ENCODE peak calls at places on chromosomes 11 and 22, in six cellular contexts. One of them, this sample, is unnamed.

GRCh38 chr11:57567210-57567511 is 311 bp downstream of the UBE2L6 start:
- DNase-seq in RWPE1: peak; percentile 34
- DNase-seq in stimulated activated naive CD4-positive, alpha-beta T cell: no peak
- DNase-seq in left colon: no peak
- DNase-seq in stimulated activated CD8-positive, alpha-beta memory T cell treated with anti-CD3 and anti-CD28 coated beads, Interleukin-15, amount 100 ng/mL, for 4 hours: peak; percentile 29
- DNase-seq in naive thymus-derived CD4-positive, alpha-beta T cell: peak; percentile 53
- DNase-seq in this sample: no peak

GRCh38 chr11:124597661-124598060 is 13.6 kb upstream of the PANX3 start:
- DNase-seq in RWPE1: no peak
- DNase-seq in stimulated activated naive CD4-positive, alpha-beta T cell: no peak
- DNase-seq in left colon: no peak
- DNase-seq in stimulated activated CD8-positive, alpha-beta memory T cell treated with anti-CD3 and anti-CD28 coated beads, Interleukin-15, amount 100 ng/mL, for 4 hours: no peak
- DNase-seq in naive thymus-derived CD4-positive, alpha-beta T cell: no peak
- DNase-seq in this sample: no peak

GRCh38 chr22:47872761-47873535 is 1110.5 kb downstream of the TBC1D22A start:
- DNase-seq in RWPE1: no peak
- DNase-seq in stimulated activated naive CD4-positive, alpha-beta T cell: no peak
- DNase-seq in left colon: no peak
- DNase-seq in stimulated activated CD8-positive, alpha-beta memory T cell treated with anti-CD3 and anti-CD28 coated beads, Interleukin-15, amount 100 ng/mL, for 4 hours: no peak
- DNase-seq in naive thymus-derived CD4-positive, alpha-beta T cell: no peak
- DNase-seq in this sample: no peak

GRCh38 chr11:65588199-65589054 is 7.2 kb downstream of the KCNK7 start:
- DNase-seq in RWPE1: no peak
- DNase-seq in stimulated activated naive CD4-positive, alpha-beta T cell: peak; percentile 70
- DNase-seq in left colon: peak; percentile 74
- DNase-seq in stimulated activated CD8-positive, alpha-beta memory T cell treated with anti-CD3 and anti-CD28 coated beads, Interleukin-15, amount 100 ng/mL, for 4 hours: peak; percentile 57
- DNase-seq in naive thymus-derived CD4-positive, alpha-beta T cell: peak; percentile 75
- DNase-seq in this sample: peak; percentile 67

GRCh38 chr11:60634151-60634550 is 65.3 kb upstream of the MS4A8 start:
- DNase-seq in RWPE1: no peak
- DNase-seq in stimulated activated naive CD4-positive, alpha-beta T cell: no peak
- DNase-seq in left colon: no peak
- DNase-seq in stimulated activated CD8-positive, alpha-beta memory T cell treated with anti-CD3 and anti-CD28 coated beads, Interleukin-15, amount 100 ng/mL, for 4 hours: no peak
- DNase-seq in naive thymus-derived CD4-positive, alpha-beta T cell: no peak
- DNase-seq in this sample: no peak

GRCh38 chr22:48515571-48516200 is 1312.0 kb downstream of the BRD1 start:
- DNase-seq in RWPE1: no peak
- DNase-seq in stimulated activated naive CD4-positive, alpha-beta T cell: no peak
- DNase-seq in left colon: no peak
- DNase-seq in stimulated activated CD8-positive, alpha-beta memory T cell treated with anti-CD3 and anti-CD28 coated beads, Interleukin-15, amount 100 ng/mL, for 4 hours: no peak
- DNase-seq in naive thymus-derived CD4-positive, alpha-beta T cell: no peak
- DNase-seq in this sample: no peak

GRCh38 chr11:66849501-66850234 is 6.4 kb downstream of the RCE1 start:
- DNase-seq in RWPE1: no peak
- DNase-seq in stimulated activated naive CD4-positive, alpha-beta T cell: no peak
- DNase-seq in left colon: no peak
- DNase-seq in stimulated activated CD8-positive, alpha-beta memory T cell treated with anti-CD3 and anti-CD28 coated beads, Interleukin-15, amount 100 ng/mL, for 4 hours: no peak
- DNase-seq in naive thymus-derived CD4-positive, alpha-beta T cell: no peak
- DNase-seq in this sample: peak; percentile 11

GRCh38 chr11:72009156-72009555 is 10.4 kb downstream of the IL18BP start:
- DNase-seq in RWPE1: no peak
- DNase-seq in stimulated activated naive CD4-positive, alpha-beta T cell: no peak
- DNase-seq in left colon: no peak
- DNase-seq in stimulated activated CD8-positive, alpha-beta memory T cell treated with anti-CD3 and anti-CD28 coated beads, Interleukin-15, amount 100 ng/mL, for 4 hours: no peak
- DNase-seq in naive thymus-derived CD4-positive, alpha-beta T cell: no peak
- DNase-seq in this sample: no peak

GRCh38 chr22:47625531-47626427 is 863.3 kb downstream of the TBC1D22A start:
- DNase-seq in RWPE1: no peak
- DNase-seq in stimulated activated naive CD4-positive, alpha-beta T cell: no peak
- DNase-seq in left colon: no peak
- DNase-seq in stimulated activated CD8-positive, alpha-beta memory T cell treated with anti-CD3 and anti-CD28 coated beads, Interleukin-15, amount 100 ng/mL, for 4 hours: no peak
- DNase-seq in naive thymus-derived CD4-positive, alpha-beta T cell: no peak
- DNase-seq in this sample: no peak

GRCh38 chr22:46068908-46069481 is 81.3 kb upstream of the PPARA start:
- DNase-seq in RWPE1: no peak
- DNase-seq in stimulated activated naive CD4-positive, alpha-beta T cell: no peak
- DNase-seq in left colon: peak; percentile 33
- DNase-seq in stimulated activated CD8-positive, alpha-beta memory T cell treated with anti-CD3 and anti-CD28 coated beads, Interleukin-15, amount 100 ng/mL, for 4 hours: no peak
- DNase-seq in naive thymus-derived CD4-positive, alpha-beta T cell: no peak
- DNase-seq in this sample: peak; percentile 32

GRCh38 chr11:44049832-44050231 is 2.1 kb downstream of the ACCSL start:
- DNase-seq in RWPE1: no peak
- DNase-seq in stimulated activated naive CD4-positive, alpha-beta T cell: no peak
- DNase-seq in left colon: no peak
- DNase-seq in stimulated activated CD8-positive, alpha-beta memory T cell treated with anti-CD3 and anti-CD28 coated beads, Interleukin-15, amount 100 ng/mL, for 4 hours: no peak
- DNase-seq in naive thymus-derived CD4-positive, alpha-beta T cell: no peak
- DNase-seq in this sample: no peak

GRCh38 chr11:116420770-116421528 is 351.8 kb downstream of the BUD13 start:
- DNase-seq in RWPE1: peak; percentile 19
- DNase-seq in stimulated activated naive CD4-positive, alpha-beta T cell: no peak
- DNase-seq in left colon: no peak
- DNase-seq in stimulated activated CD8-positive, alpha-beta memory T cell treated with anti-CD3 and anti-CD28 coated beads, Interleukin-15, amount 100 ng/mL, for 4 hours: no peak
- DNase-seq in naive thymus-derived CD4-positive, alpha-beta T cell: no peak
- DNase-seq in this sample: no peak

GRCh38 chr22:45683248-45683647 is 11.6 kb downstream of the ATXN10 start:
- DNase-seq in RWPE1: no peak
- DNase-seq in stimulated activated naive CD4-positive, alpha-beta T cell: no peak
- DNase-seq in left colon: no peak
- DNase-seq in stimulated activated CD8-positive, alpha-beta memory T cell treated with anti-CD3 and anti-CD28 coated beads, Interleukin-15, amount 100 ng/mL, for 4 hours: no peak
- DNase-seq in naive thymus-derived CD4-positive, alpha-beta T cell: no peak
- DNase-seq in this sample: no peak

GRCh38 chr11:70761094-70761905 is 363.0 kb downstream of the CTTN start:
- DNase-seq in RWPE1: no peak
- DNase-seq in stimulated activated naive CD4-positive, alpha-beta T cell: no peak
- DNase-seq in left colon: no peak
- DNase-seq in stimulated activated CD8-positive, alpha-beta memory T cell treated with anti-CD3 and anti-CD28 coated beads, Interleukin-15, amount 100 ng/mL, for 4 hours: no peak
- DNase-seq in naive thymus-derived CD4-positive, alpha-beta T cell: no peak
- DNase-seq in this sample: no peak

GRCh38 chr11:108008656-108009496 is at the start of gene CUL5:
- DNase-seq in RWPE1: peak; percentile 85
- DNase-seq in stimulated activated naive CD4-positive, alpha-beta T cell: peak; percentile 79
- DNase-seq in left colon: peak; percentile 95
- DNase-seq in stimulated activated CD8-positive, alpha-beta memory T cell treated with anti-CD3 and anti-CD28 coated beads, Interleukin-15, amount 100 ng/mL, for 4 hours: peak; percentile 77
- DNase-seq in naive thymus-derived CD4-positive, alpha-beta T cell: peak; percentile 85
- DNase-seq in this sample: peak; percentile 93

GRCh38 chr22:43185860-43186261 is 1.1 kb downstream of the TTLL12 start:
- DNase-seq in RWPE1: peak; percentile 44
- DNase-seq in stimulated activated naive CD4-positive, alpha-beta T cell: no peak
- DNase-seq in left colon: peak; percentile 67
- DNase-seq in stimulated activated CD8-positive, alpha-beta memory T cell treated with anti-CD3 and anti-CD28 coated beads, Interleukin-15, amount 100 ng/mL, for 4 hours: no peak
- DNase-seq in naive thymus-derived CD4-positive, alpha-beta T cell: no peak
- DNase-seq in this sample: peak; percentile 65

GRCh38 chr11:15707971-15708370 is 593.2 kb downstream of the INSC start:
- DNase-seq in RWPE1: peak; percentile 13
- DNase-seq in stimulated activated naive CD4-positive, alpha-beta T cell: no peak
- DNase-seq in left colon: peak; percentile 31
- DNase-seq in stimulated activated CD8-positive, alpha-beta memory T cell treated with anti-CD3 and anti-CD28 coated beads, Interleukin-15, amount 100 ng/mL, for 4 hours: no peak
- DNase-seq in naive thymus-derived CD4-positive, alpha-beta T cell: no peak
- DNase-seq in this sample: peak; percentile 88

GRCh38 chr22:41915035-41915782 is at the start of gene SHISA8:
- DNase-seq in RWPE1: peak; percentile 44
- DNase-seq in stimulated activated naive CD4-positive, alpha-beta T cell: peak; percentile 30
- DNase-seq in left colon: peak; percentile 73
- DNase-seq in stimulated activated CD8-positive, alpha-beta memory T cell treated with anti-CD3 and anti-CD28 coated beads, Interleukin-15, amount 100 ng/mL, for 4 hours: no peak
- DNase-seq in naive thymus-derived CD4-positive, alpha-beta T cell: peak; percentile 64
- DNase-seq in this sample: no peak

GRCh38 chr11:10358696-10359095 is 53.8 kb downstream of the ADM start:
- DNase-seq in RWPE1: no peak
- DNase-seq in stimulated activated naive CD4-positive, alpha-beta T cell: no peak
- DNase-seq in left colon: no peak
- DNase-seq in stimulated activated CD8-positive, alpha-beta memory T cell treated with anti-CD3 and anti-CD28 coated beads, Interleukin-15, amount 100 ng/mL, for 4 hours: no peak
- DNase-seq in naive thymus-derived CD4-positive, alpha-beta T cell: no peak
- DNase-seq in this sample: no peak

GRCh38 chr11:12187399-12187798 is 77.0 kb downstream of the MICAL2 start:
- DNase-seq in RWPE1: no peak
- DNase-seq in stimulated activated naive CD4-positive, alpha-beta T cell: no peak
- DNase-seq in left colon: no peak
- DNase-seq in stimulated activated CD8-positive, alpha-beta memory T cell treated with anti-CD3 and anti-CD28 coated beads, Interleukin-15, amount 100 ng/mL, for 4 hours: no peak
- DNase-seq in naive thymus-derived CD4-positive, alpha-beta T cell: no peak
- DNase-seq in this sample: no peak

GRCh38 chr11:33545941-33546340 is 154.7 kb downstream of the C11orf91 start:
- DNase-seq in RWPE1: no peak
- DNase-seq in stimulated activated naive CD4-positive, alpha-beta T cell: no peak
- DNase-seq in left colon: no peak
- DNase-seq in stimulated activated CD8-positive, alpha-beta memory T cell treated with anti-CD3 and anti-CD28 coated beads, Interleukin-15, amount 100 ng/mL, for 4 hours: no peak
- DNase-seq in naive thymus-derived CD4-positive, alpha-beta T cell: no peak
- DNase-seq in this sample: no peak

GRCh38 chr11:35622070-35622469 is 3.8 kb downstream of the FJX1 start:
- DNase-seq in RWPE1: peak; percentile 78
- DNase-seq in stimulated activated naive CD4-positive, alpha-beta T cell: no peak
- DNase-seq in left colon: no peak
- DNase-seq in stimulated activated CD8-positive, alpha-beta memory T cell treated with anti-CD3 and anti-CD28 coated beads, Interleukin-15, amount 100 ng/mL, for 4 hours: no peak
- DNase-seq in naive thymus-derived CD4-positive, alpha-beta T cell: no peak
- DNase-seq in this sample: no peak

GRCh38 chr11:92869716-92870115 is 99.7 kb upstream of the MTNR1B start:
- DNase-seq in RWPE1: no peak
- DNase-seq in stimulated activated naive CD4-positive, alpha-beta T cell: no peak
- DNase-seq in left colon: no peak
- DNase-seq in stimulated activated CD8-positive, alpha-beta memory T cell treated with anti-CD3 and anti-CD28 coated beads, Interleukin-15, amount 100 ng/mL, for 4 hours: no peak
- DNase-seq in naive thymus-derived CD4-positive, alpha-beta T cell: no peak
- DNase-seq in this sample: no peak

GRCh38 chr11:113666584-113666983 is 39.5 kb downstream of the TMPRSS5 start:
- DNase-seq in RWPE1: no peak
- DNase-seq in stimulated activated naive CD4-positive, alpha-beta T cell: no peak
- DNase-seq in left colon: no peak
- DNase-seq in stimulated activated CD8-positive, alpha-beta memory T cell treated with anti-CD3 and anti-CD28 coated beads, Interleukin-15, amount 100 ng/mL, for 4 hours: no peak
- DNase-seq in naive thymus-derived CD4-positive, alpha-beta T cell: no peak
- DNase-seq in this sample: no peak

GRCh38 chr22:49027122-49027670 is 800.5 kb downstream of the BRD1 start:
- DNase-seq in RWPE1: no peak
- DNase-seq in stimulated activated naive CD4-positive, alpha-beta T cell: no peak
- DNase-seq in left colon: no peak
- DNase-seq in stimulated activated CD8-positive, alpha-beta memory T cell treated with anti-CD3 and anti-CD28 coated beads, Interleukin-15, amount 100 ng/mL, for 4 hours: no peak
- DNase-seq in naive thymus-derived CD4-positive, alpha-beta T cell: no peak
- DNase-seq in this sample: no peak

GRCh38 chr22:20647586-20648305 is 126.2 kb upstream of the SERPIND1 start:
- DNase-seq in RWPE1: no peak
- DNase-seq in stimulated activated naive CD4-positive, alpha-beta T cell: no peak
- DNase-seq in left colon: no peak
- DNase-seq in stimulated activated CD8-positive, alpha-beta memory T cell treated with anti-CD3 and anti-CD28 coated beads, Interleukin-15, amount 100 ng/mL, for 4 hours: no peak
- DNase-seq in naive thymus-derived CD4-positive, alpha-beta T cell: no peak
- DNase-seq in this sample: no peak

GRCh38 chr11:61551630-61552029 is 29.2 kb downstream of the SYT7 start:
- DNase-seq in RWPE1: no peak
- DNase-seq in stimulated activated naive CD4-positive, alpha-beta T cell: no peak
- DNase-seq in left colon: no peak
- DNase-seq in stimulated activated CD8-positive, alpha-beta memory T cell treated with anti-CD3 and anti-CD28 coated beads, Interleukin-15, amount 100 ng/mL, for 4 hours: no peak
- DNase-seq in naive thymus-derived CD4-positive, alpha-beta T cell: no peak
- DNase-seq in this sample: no peak

GRCh38 chr11:44766972-44767278 is 40.2 kb downstream of the TSPAN18 start:
- DNase-seq in RWPE1: no peak
- DNase-seq in stimulated activated naive CD4-positive, alpha-beta T cell: no peak
- DNase-seq in left colon: no peak
- DNase-seq in stimulated activated CD8-positive, alpha-beta memory T cell treated with anti-CD3 and anti-CD28 coated beads, Interleukin-15, amount 100 ng/mL, for 4 hours: no peak
- DNase-seq in naive thymus-derived CD4-positive, alpha-beta T cell: no peak
- DNase-seq in this sample: no peak